ENCODE peak calls at places on chromosomes 11 and 22, in nine cellular contexts. One of them, this sample, is unnamed.

GRCh38 chr11:120597250-120597649 is 85.7 kb downstream of the GRIK4 start:
- DNase-seq in tibial nerve: no peak
- DNase-seq in epithelial cell of proximal tubule: no peak
- DNase-seq in amniotic stem cell: no peak
- DNase-seq in NAMALWA: no peak
- DNase-seq in CD4-positive, CD25-positive, alpha-beta regulatory T cell: no peak
- DNase-seq in H4: no peak
- DNase-seq in fibroblast of lung: no peak
- DNase-seq in HAP-1: no peak
- DNase-seq in this sample: no peak

GRCh38 chr11:9060700-9061111 is 30.7 kb downstream of the SCUBE2 start:
- DNase-seq in tibial nerve: no peak
- DNase-seq in epithelial cell of proximal tubule: no peak
- DNase-seq in amniotic stem cell: no peak
- DNase-seq in NAMALWA: peak
- DNase-seq in CD4-positive, CD25-positive, alpha-beta regulatory T cell: no peak
- DNase-seq in H4: no peak
- DNase-seq in fibroblast of lung: no peak
- DNase-seq in HAP-1: no peak
- DNase-seq in this sample: no peak

GRCh38 chr11:121300972-121301699 is 8.6 kb downstream of the SC5D start:
- DNase-seq in tibial nerve: no peak
- DNase-seq in epithelial cell of proximal tubule: no peak
- DNase-seq in amniotic stem cell: no peak
- DNase-seq in NAMALWA: no peak
- DNase-seq in CD4-positive, CD25-positive, alpha-beta regulatory T cell: no peak
- DNase-seq in H4: no peak
- DNase-seq in fibroblast of lung: peak
- DNase-seq in HAP-1: no peak
- DNase-seq in this sample: no peak

GRCh38 chr11:101008961-101009684 is 120.5 kb downstream of the PGR start:
- DNase-seq in tibial nerve: no peak
- DNase-seq in epithelial cell of proximal tubule: no peak
- DNase-seq in amniotic stem cell: no peak
- DNase-seq in NAMALWA: peak
- DNase-seq in CD4-positive, CD25-positive, alpha-beta regulatory T cell: no peak
- DNase-seq in H4: no peak
- DNase-seq in fibroblast of lung: no peak
- DNase-seq in HAP-1: no peak
- DNase-seq in this sample: no peak

GRCh38 chr11:35486934-35487333 is 38.5 kb downstream of the PAMR1 start:
- DNase-seq in tibial nerve: no peak
- DNase-seq in epithelial cell of proximal tubule: no peak
- DNase-seq in amniotic stem cell: no peak
- DNase-seq in NAMALWA: no peak
- DNase-seq in CD4-positive, CD25-positive, alpha-beta regulatory T cell: no peak
- DNase-seq in H4: no peak
- DNase-seq in fibroblast of lung: no peak
- DNase-seq in HAP-1: no peak
- DNase-seq in this sample: no peak

GRCh38 chr11:45930951-45931563 is 8.6 kb downstream of the LARGE2 start:
- DNase-seq in tibial nerve: no peak
- DNase-seq in epithelial cell of proximal tubule: no peak
- DNase-seq in amniotic stem cell: no peak
- DNase-seq in NAMALWA: no peak
- DNase-seq in CD4-positive, CD25-positive, alpha-beta regulatory T cell: no peak
- DNase-seq in H4: no peak
- DNase-seq in fibroblast of lung: no peak
- DNase-seq in HAP-1: no peak
- DNase-seq in this sample: no peak

GRCh38 chr11:126840201-126840886 is 160.2 kb downstream of the KIRREL3 start:
- DNase-seq in tibial nerve: no peak
- DNase-seq in epithelial cell of proximal tubule: no peak
- DNase-seq in amniotic stem cell: peak
- DNase-seq in NAMALWA: no peak
- DNase-seq in CD4-positive, CD25-positive, alpha-beta regulatory T cell: no peak
- DNase-seq in H4: no peak
- DNase-seq in fibroblast of lung: no peak
- DNase-seq in HAP-1: no peak
- DNase-seq in this sample: no peak

GRCh38 chr22:44384981-44385610 is 72.3 kb upstream of the SHISAL1 start:
- DNase-seq in tibial nerve: no peak
- DNase-seq in epithelial cell of proximal tubule: no peak
- DNase-seq in amniotic stem cell: no peak
- DNase-seq in NAMALWA: no peak
- DNase-seq in CD4-positive, CD25-positive, alpha-beta regulatory T cell: no peak
- DNase-seq in H4: no peak
- DNase-seq in fibroblast of lung: no peak
- DNase-seq in HAP-1: no peak
- DNase-seq in this sample: no peak

GRCh38 chr22:17266261-17266971 is 47.2 kb upstream of the ADA2 start:
- DNase-seq in tibial nerve: no peak
- DNase-seq in epithelial cell of proximal tubule: no peak
- DNase-seq in amniotic stem cell: no peak
- DNase-seq in NAMALWA: no peak
- DNase-seq in CD4-positive, CD25-positive, alpha-beta regulatory T cell: peak
- DNase-seq in H4: no peak
- DNase-seq in fibroblast of lung: no peak
- DNase-seq in HAP-1: peak
- DNase-seq in this sample: peak

GRCh38 chr11:57283231-57283990 is 41.3 kb downstream of the TNKS1BP1 start:
- DNase-seq in tibial nerve: no peak
- DNase-seq in epithelial cell of proximal tubule: no peak
- DNase-seq in amniotic stem cell: no peak
- DNase-seq in NAMALWA: no peak
- DNase-seq in CD4-positive, CD25-positive, alpha-beta regulatory T cell: no peak
- DNase-seq in H4: no peak
- DNase-seq in fibroblast of lung: no peak
- DNase-seq in HAP-1: peak
- DNase-seq in this sample: no peak

GRCh38 chr22:19639610-19640135 is 74.6 kb upstream of the SEPTIN5 start:
- DNase-seq in tibial nerve: no peak
- DNase-seq in epithelial cell of proximal tubule: no peak
- DNase-seq in amniotic stem cell: no peak
- DNase-seq in NAMALWA: no peak
- DNase-seq in CD4-positive, CD25-positive, alpha-beta regulatory T cell: no peak
- DNase-seq in H4: no peak
- DNase-seq in fibroblast of lung: no peak
- DNase-seq in HAP-1: no peak
- DNase-seq in this sample: no peak

GRCh38 chr11:133698654-133699053 is 146.7 kb downstream of the SPATA19 start:
- DNase-seq in tibial nerve: no peak
- DNase-seq in epithelial cell of proximal tubule: no peak
- DNase-seq in amniotic stem cell: no peak
- DNase-seq in NAMALWA: no peak
- DNase-seq in CD4-positive, CD25-positive, alpha-beta regulatory T cell: no peak
- DNase-seq in H4: no peak
- DNase-seq in fibroblast of lung: no peak
- DNase-seq in HAP-1: no peak
- DNase-seq in this sample: no peak

GRCh38 chr11:76903325-76903724 is 42.6 kb downstream of the ACER3 start:
- DNase-seq in tibial nerve: no peak
- DNase-seq in epithelial cell of proximal tubule: no peak
- DNase-seq in amniotic stem cell: no peak
- DNase-seq in NAMALWA: no peak
- DNase-seq in CD4-positive, CD25-positive, alpha-beta regulatory T cell: no peak
- DNase-seq in H4: no peak
- DNase-seq in fibroblast of lung: no peak
- DNase-seq in HAP-1: no peak
- DNase-seq in this sample: no peak

GRCh38 chr11:126007263-126007662 is 55.4 kb downstream of the CDON start:
- DNase-seq in tibial nerve: no peak
- DNase-seq in epithelial cell of proximal tubule: peak
- DNase-seq in amniotic stem cell: no peak
- DNase-seq in NAMALWA: no peak
- DNase-seq in CD4-positive, CD25-positive, alpha-beta regulatory T cell: no peak
- DNase-seq in H4: peak
- DNase-seq in fibroblast of lung: peak
- DNase-seq in HAP-1: no peak
- DNase-seq in this sample: no peak

GRCh38 chr22:49466926-49467590 is 360.6 kb downstream of the BRD1 start:
- DNase-seq in tibial nerve: no peak
- DNase-seq in epithelial cell of proximal tubule: no peak
- DNase-seq in amniotic stem cell: no peak
- DNase-seq in NAMALWA: no peak
- DNase-seq in CD4-positive, CD25-positive, alpha-beta regulatory T cell: no peak
- DNase-seq in H4: no peak
- DNase-seq in fibroblast of lung: no peak
- DNase-seq in HAP-1: no peak
- DNase-seq in this sample: no peak

GRCh38 chr11:87281496-87281895 is 243.8 kb downstream of the TMEM135 start:
- DNase-seq in tibial nerve: no peak
- DNase-seq in epithelial cell of proximal tubule: no peak
- DNase-seq in amniotic stem cell: peak
- DNase-seq in NAMALWA: no peak
- DNase-seq in CD4-positive, CD25-positive, alpha-beta regulatory T cell: no peak
- DNase-seq in H4: no peak
- DNase-seq in fibroblast of lung: peak
- DNase-seq in HAP-1: no peak
- DNase-seq in this sample: no peak

GRCh38 chr22:36727927-36728488 is 24.5 kb upstream of the CACNG2 start:
- DNase-seq in tibial nerve: no peak
- DNase-seq in epithelial cell of proximal tubule: no peak
- DNase-seq in amniotic stem cell: no peak
- DNase-seq in NAMALWA: no peak
- DNase-seq in CD4-positive, CD25-positive, alpha-beta regulatory T cell: no peak
- DNase-seq in H4: no peak
- DNase-seq in fibroblast of lung: no peak
- DNase-seq in HAP-1: no peak
- DNase-seq in this sample: no peak

GRCh38 chr11:17371614-17372013 is 16.8 kb downstream of the KCNJ11 start:
- DNase-seq in tibial nerve: no peak
- DNase-seq in epithelial cell of proximal tubule: no peak
- DNase-seq in amniotic stem cell: no peak
- DNase-seq in NAMALWA: no peak
- DNase-seq in CD4-positive, CD25-positive, alpha-beta regulatory T cell: no peak
- DNase-seq in H4: no peak
- DNase-seq in fibroblast of lung: peak
- DNase-seq in HAP-1: no peak
- DNase-seq in this sample: no peak

GRCh38 chr22:35733742-35734516 is 16.3 kb downstream of the APOL5 start:
- DNase-seq in tibial nerve: no peak
- DNase-seq in epithelial cell of proximal tubule: no peak
- DNase-seq in amniotic stem cell: no peak
- DNase-seq in NAMALWA: no peak
- DNase-seq in CD4-positive, CD25-positive, alpha-beta regulatory T cell: no peak
- DNase-seq in H4: no peak
- DNase-seq in fibroblast of lung: peak
- DNase-seq in HAP-1: no peak
- DNase-seq in this sample: no peak

GRCh38 chr22:41801886-41802285 is 1.4 kb downstream of the CCDC134 start:
- DNase-seq in tibial nerve: no peak
- DNase-seq in epithelial cell of proximal tubule: no peak
- DNase-seq in amniotic stem cell: no peak
- DNase-seq in NAMALWA: no peak
- DNase-seq in CD4-positive, CD25-positive, alpha-beta regulatory T cell: no peak
- DNase-seq in H4: no peak
- DNase-seq in fibroblast of lung: no peak
- DNase-seq in HAP-1: no peak
- DNase-seq in this sample: no peak

GRCh38 chr11:59429924-59430516 is 3.8 kb upstream of the OR5A2 start:
- DNase-seq in tibial nerve: no peak
- DNase-seq in epithelial cell of proximal tubule: peak
- DNase-seq in amniotic stem cell: no peak
- DNase-seq in NAMALWA: peak
- DNase-seq in CD4-positive, CD25-positive, alpha-beta regulatory T cell: peak
- DNase-seq in H4: peak
- DNase-seq in fibroblast of lung: peak
- DNase-seq in HAP-1: peak
- DNase-seq in this sample: peak

GRCh38 chr11:76314741-76315090 is 66.2 kb downstream of the THAP12 start:
- DNase-seq in tibial nerve: no peak
- DNase-seq in epithelial cell of proximal tubule: no peak
- DNase-seq in amniotic stem cell: no peak
- DNase-seq in NAMALWA: no peak
- DNase-seq in CD4-positive, CD25-positive, alpha-beta regulatory T cell: no peak
- DNase-seq in H4: peak
- DNase-seq in fibroblast of lung: peak
- DNase-seq in HAP-1: no peak
- DNase-seq in this sample: no peak